ENCODE peak calls at places on chromosomes 1 and 21, in five cellular contexts. Z is H1, D is HepG2, E is GM12878, L is NT2/D1. C is an unnamed sample.

GRCh38 chr1:66929289-66929688 is 4.5 kb downstream of the MIER1 start:
- DNase-seq in Z (no peak), E (no peak), L (no peak), D (no peak), C (no peak)

GRCh38 chr1:110538921-110539320 is 19.9 kb upstream of the KCNA10 start:
- DNase-seq in Z (no peak), D (no peak), E (no peak), L (no peak), C (no peak)

GRCh38 chr1:26786437-26787380 is 1.0 kb upstream of the PIGV start:
- DNase-seq in Z (no peak), E (no peak), L (no peak), D (peak), C (peak)

GRCh38 chr1:22509815-22510214 is 53.5 kb upstream of the EPHA8 start:
- DNase-seq in Z (no peak), E (no peak), L (no peak), D (no peak), C (no peak)

GRCh38 chr21:35602811-35603210 is 457.5 kb downstream of the SETD4 start:
- DNase-seq in D (no peak), E (no peak), L (no peak), Z (no peak), C (no peak)

GRCh38 chr1:180540697-180541594 is 17.8 kb upstream of the OVAAL start:
- DNase-seq in L (no peak), D (no peak), Z (no peak), E (no peak), C (no peak)

GRCh38 chr1:221994939-221995338 is 253.1 kb upstream of the DUSP10 start:
- DNase-seq in L (no peak), E (no peak), D (no peak), Z (no peak), C (no peak)

GRCh38 chr1:204971700-204972336 is 71.2 kb upstream of the CNTN2 start:
- DNase-seq in L (no peak), E (no peak), D (no peak), Z (no peak), C (peak)

GRCh38 chr1:118927421-118927820 is 60.7 kb downstream of the TBX15 start:
- DNase-seq in Z (no peak), D (no peak), E (no peak), L (no peak), C (no peak)

GRCh38 chr1:42518894-42519293 is 55.8 kb downstream of the CCDC30 start:
- DNase-seq in D (no peak), Z (no peak), E (no peak), L (no peak), C (no peak)

GRCh38 chr1:233627823-233628222 is 13.9 kb downstream of the KCNK1 start:
- DNase-seq in Z (no peak), E (peak), D (no peak), L (no peak), C (no peak)

GRCh38 chr1:32335619-32335950 is 448 bp downstream of the MARCKSL1 start:
- DNase-seq in E (no peak), L (no peak), Z (no peak), D (no peak), C (no peak)

GRCh38 chr1:205610036-205610435 is 21.8 kb downstream of the ELK4 start:
- DNase-seq in D (no peak), E (no peak), L (no peak), Z (no peak), C (no peak)

GRCh38 chr21:45248893-45249381 is 38.8 kb downstream of the POFUT2 start:
- DNase-seq in E (no peak), D (no peak), Z (no peak), L (no peak), C (no peak)

GRCh38 chr1:55107989-55108388 is 68.6 kb downstream of the PCSK9 start:
- DNase-seq in D (no peak), Z (no peak), E (no peak), L (no peak), C (no peak)

GRCh38 chr1:6066680-6067079 is 21.0 kb downstream of the KCNAB2 start:
- DNase-seq in E (no peak), Z (no peak), D (no peak), L (no peak), C (no peak)

GRCh38 chr1:155219592-155220031 is 11.1 kb downstream of the MTX1 start:
- DNase-seq in E (no peak), D (no peak), Z (no peak), L (no peak), C (peak)

GRCh38 chr1:2019162-2019542 is at the start of gene GABRD:
- DNase-seq in D (no peak), E (no peak), L (no peak), Z (no peak), C (peak)

GRCh38 chr1:116934586-116935207 is 25.0 kb downstream of the PTGFRN start:
- DNase-seq in D (peak), L (no peak), E (no peak), Z (no peak), C (peak)

GRCh38 chr1:168408531-168409242 is 128.0 kb downstream of the TBX19 start:
- DNase-seq in Z (no peak), E (peak), L (no peak), D (peak), C (no peak)

GRCh38 chr1:44024903-44025525 is 6.2 kb downstream of the SLC6A9 start:
- DNase-seq in E (no peak), L (no peak), Z (no peak), D (no peak), C (no peak)

DNA sequence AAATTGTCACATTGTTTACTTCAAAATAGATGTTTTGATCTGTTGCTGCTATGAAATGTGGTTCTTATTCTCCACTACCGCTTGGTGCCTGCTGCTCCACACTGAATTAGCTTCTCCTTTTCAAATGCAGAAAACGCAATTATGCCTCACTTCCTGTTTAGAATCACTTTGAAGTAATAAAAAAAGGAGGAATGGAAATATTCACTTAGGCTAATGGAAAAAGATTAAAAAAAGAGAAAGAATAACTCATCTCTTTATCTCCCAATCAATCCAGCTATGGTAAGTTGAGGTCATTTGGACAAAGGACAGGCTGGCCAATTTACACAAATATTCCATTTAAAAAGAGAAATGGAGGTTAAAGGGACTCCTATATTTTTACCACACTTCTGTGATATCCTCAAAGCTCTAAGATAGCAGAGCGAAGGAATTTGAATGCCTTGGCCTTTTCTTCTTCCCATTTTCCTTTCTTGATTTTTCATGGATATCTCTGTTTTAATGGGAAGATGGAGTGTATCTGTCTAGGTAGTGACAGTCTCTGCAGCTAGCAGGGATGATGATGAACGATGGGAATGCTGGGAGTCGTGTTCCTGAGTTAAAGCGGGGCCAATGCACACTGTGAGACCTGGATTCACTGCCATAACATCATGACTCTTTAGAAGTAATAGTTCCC is 35.7 kb downstream of the RGS5 start:
- DNase-seq in Z (no peak), D (no peak), E (no peak), L (no peak), C (no peak)
- TF ChIP-seq SUZ12 in Z (no peak), D (no peak), E (no peak), L (no peak), C (no peak)

GRCh38 chr1:95196017-95196416 is 38.0 kb upstream of the RWDD3 start:
- DNase-seq in D (no peak), L (no peak), Z (no peak), E (no peak), C (no peak)
- TF ChIP-seq SUZ12 in D (no peak), L (no peak), Z (no peak), E (no peak), C (no peak)

GRCh38 chr1:227318852-227319607 is 738 bp upstream of the CDC42BPA start:
- DNase-seq in E (no peak), L (peak), D (peak), Z (peak), C (peak)

GRCh38 chr1:227322376-227322775 is 4.1 kb upstream of the CDC42BPA start:
- DNase-seq in D (no peak), E (no peak), Z (no peak), L (no peak), C (no peak)

GRCh38 chr1:227321035-227321434 is 2.7 kb upstream of the CDC42BPA start:
- DNase-seq in D (no peak), L (no peak), E (no peak), Z (no peak), C (no peak)

GRCh38 chr1:227318003-227318851 is at the start of gene CDC42BPA:
- DNase-seq in L (peak), E (no peak), Z (peak), D (peak), C (peak)

DNA sequence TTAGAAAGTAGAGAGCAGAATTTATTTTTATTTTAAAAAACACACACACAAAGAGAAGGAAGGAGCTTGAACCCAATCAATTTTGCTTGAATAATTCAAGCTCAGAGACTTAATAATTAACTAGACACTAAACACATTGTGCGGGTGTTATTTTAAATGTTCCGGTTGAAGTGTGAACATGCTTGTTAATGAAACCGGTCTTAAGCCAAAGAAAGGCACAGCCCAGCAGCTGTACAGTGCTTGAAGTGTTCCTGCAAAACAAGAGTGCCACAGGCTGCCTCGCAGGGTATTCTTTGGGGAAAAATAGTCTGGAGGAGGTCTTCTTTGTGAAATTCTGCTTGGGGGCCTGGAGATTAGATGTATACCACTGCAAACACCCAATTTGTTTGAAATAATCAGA is 2.2 kb upstream of the CDC42BPA start:
- DNase-seq in Z (no peak), E (no peak), L (no peak), D (no peak), C (no peak)
- TF ChIP-seq SUZ12 in Z (no peak), E (no peak), L (no peak), D (no peak), C (no peak)

GRCh38 chr21:27633631-27634030 is 666.7 kb upstream of the ADAMTS5 start:
- DNase-seq in L (no peak), E (no peak), Z (no peak), D (no peak), C (no peak)
- TF ChIP-seq SUZ12 in L (no peak), E (no peak), Z (no peak), D (no peak), C (no peak)

DNA sequence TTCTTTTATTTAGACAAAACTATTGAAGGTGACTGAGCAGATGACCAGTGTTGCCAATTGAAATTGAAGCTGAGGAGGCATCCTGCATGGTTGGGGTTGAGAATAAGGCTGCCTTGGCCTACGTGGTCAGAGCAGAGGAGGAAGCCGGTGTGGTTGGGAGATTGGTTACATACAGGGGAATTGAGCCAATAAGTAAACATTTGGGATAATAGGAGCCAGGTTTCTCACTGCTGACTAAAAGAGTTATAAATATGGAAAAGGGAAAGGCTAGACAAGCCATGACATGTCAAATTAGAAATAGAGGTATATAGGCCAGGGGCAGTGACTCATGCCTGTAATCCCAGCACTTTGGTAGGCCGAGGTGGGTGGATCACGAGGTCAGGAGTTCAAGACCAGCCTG is 15.8 kb downstream of the SNX7 start:
- DNase-seq in L (no peak), D (no peak), Z (no peak), E (no peak), C (no peak)
- TF ChIP-seq SUZ12 in L (no peak), D (no peak), Z (no peak), E (no peak), C (no peak)

DNA sequence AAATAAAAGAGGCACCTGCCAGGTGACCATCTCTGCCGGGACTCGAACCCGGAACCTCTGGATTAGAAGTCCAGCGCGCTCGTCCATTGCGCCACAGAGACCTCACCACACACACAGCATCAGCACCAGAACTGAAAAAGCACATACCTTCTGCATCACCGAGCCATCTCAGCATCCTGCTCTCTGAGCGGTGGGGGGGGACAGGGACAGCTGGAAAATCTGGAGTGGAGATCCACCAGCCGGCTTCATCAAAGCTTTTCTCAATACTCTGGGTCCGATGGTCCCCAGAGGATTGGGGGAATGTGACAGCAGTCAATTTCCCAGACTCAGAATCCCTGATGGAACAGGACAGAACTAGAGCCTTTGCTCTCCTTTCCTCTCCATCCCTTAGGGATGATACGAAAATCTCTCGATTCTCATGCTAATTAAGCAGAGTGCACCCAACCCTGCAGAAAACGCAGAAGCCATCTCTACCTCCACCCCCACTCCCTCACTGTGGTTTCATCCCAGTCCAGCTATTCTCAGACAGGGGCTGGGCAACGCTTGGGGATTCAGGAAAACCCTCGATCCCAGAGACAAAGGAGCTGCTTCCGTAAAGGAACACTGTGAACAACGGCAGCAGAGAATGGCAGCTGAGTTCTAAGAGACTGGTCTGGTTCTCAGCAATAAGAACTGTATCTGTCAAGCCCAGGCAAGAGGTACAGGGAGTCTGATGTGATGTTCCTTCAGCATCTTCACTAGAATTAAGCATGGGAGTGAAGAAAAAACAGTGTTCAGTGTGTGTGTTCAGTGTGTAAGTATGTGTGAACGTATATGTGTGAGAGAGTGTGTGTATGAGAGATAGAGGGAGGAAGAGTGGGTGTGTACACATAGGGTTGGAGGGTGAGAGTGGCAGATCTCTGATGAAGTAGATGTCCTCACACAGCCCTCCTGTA is 29.6 kb upstream of the CADM3 start:
- DNase-seq in Z (no peak), L (peak), D (no peak), E (no peak), C (peak)
- TF ChIP-seq SUZ12 in Z (no peak), L (no peak), D (no peak), E (no peak), C (no peak)

C was measured in HEK293T.